ENCODE peak calls at places on chromosome X, in six cellular contexts. V is fibroblast of pulmonary artery, D is OCI-LY7, U is sigmoid colon, L is AG04450, S is astrocyte of the spinal cord. A is an unnamed sample.

GRCh38 chrX:13064599-13065143 is 20.3 kb upstream of the FAM9C start:
- DNase-seq in V (peak), D (no peak), U (peak), L (no peak), S (peak), A (no peak)

GRCh38 chrX:129577473-129577872 is 37.4 kb downstream of the OCRL start:
- DNase-seq in V (peak), D (no peak), U (no peak), L (peak), S (peak), A (no peak)

GRCh38 chrX:75957107-75957610 is 172.1 kb upstream of the MAGEE2 start:
- DNase-seq in V (no peak), D (no peak), U (no peak), L (no peak), S (no peak), A (no peak)

GRCh38 chrX:13059676-13060499 is 15.5 kb upstream of the FAM9C start:
- DNase-seq in V (no peak), D (no peak), U (no peak), L (no peak), S (no peak), A (no peak)

GRCh38 chrX:13476384-13476783 is 93.0 kb upstream of the EGFL6 start:
- DNase-seq in V (no peak), D (no peak), U (no peak), L (no peak), S (no peak), A (no peak)

GRCh38 chrX:38799995-38800394 is 1.3 kb upstream of the MID1IP1 start:
- DNase-seq in V (no peak), D (peak), U (no peak), L (no peak), S (no peak), A (no peak)

GRCh38 chrX:48806088-48806487 is 4.2 kb downstream of the HDAC6 start:
- DNase-seq in V (no peak), D (peak), U (no peak), L (no peak), S (no peak), A (no peak)

GRCh38 chrX:103637604-103638338 is 9.0 kb downstream of the TCEAL1 start:
- DNase-seq in V (no peak), D (no peak), U (no peak), L (no peak), S (peak), A (no peak)

GRCh38 chrX:18871161-18871880 is 112.6 kb downstream of the PHKA2 start:
- DNase-seq in V (peak), D (no peak), U (no peak), L (no peak), S (peak), A (no peak)

GRCh38 chrX:113222305-113222704 is 381.7 kb upstream of the AMOT start:
- DNase-seq in V (no peak), D (no peak), U (no peak), L (no peak), S (no peak), A (no peak)

GRCh38 chrX:16838202-16839066 is 31.7 kb downstream of the RBBP7 start:
- DNase-seq in V (peak), D (no peak), U (no peak), L (no peak), S (peak), A (no peak)

GRCh38 chrX:149131780-149132179 is 373.3 kb downstream of the IDS start:
- DNase-seq in V (peak), D (no peak), U (no peak), L (no peak), S (peak), A (no peak)

GRCh38 chrX:64205441-64205734 is at the start of gene AMER1:
- DNase-seq in V (no peak), D (no peak), U (no peak), L (no peak), S (no peak), A (no peak)

GRCh38 chrX:64204701-64205440 is 637 bp downstream of the AMER1 start:
- DNase-seq in V (peak), D (peak), U (peak), L (no peak), S (peak), A (no peak)

GRCh38 chrX:64204252-64204651 is 1.3 kb downstream of the AMER1 start:
- DNase-seq in V (no peak), D (no peak), U (peak), L (no peak), S (peak), A (no peak)

GRCh38 chrX:64205735-64206491 is 405 bp upstream of the AMER1 start:
- DNase-seq in V (peak), D (peak), U (peak), L (peak), S (peak), A (peak)

GRCh38 chrX:64206556-64207162 is 1.2 kb upstream of the AMER1 start:
- DNase-seq in V (peak), D (peak), U (peak), L (peak), S (no peak), A (no peak)
- TF ChIP-seq CTCF in V (no peak), D (peak), U (no peak), L (no peak), S (no peak), A (no peak)

GRCh38 chrX:41457618-41458192 is 10.6 kb downstream of the NYX start:
- DNase-seq in V (no peak), D (peak), U (peak), L (no peak), S (no peak), A (no peak)
- TF ChIP-seq CTCF in V (peak), D (peak), U (no peak), L (no peak), S (peak), A (no peak)

GRCh38 chrX:132791725-132792124 is 166.7 kb downstream of the HS6ST2 start:
- DNase-seq in V (no peak), D (no peak), U (no peak), L (no peak), S (no peak), A (no peak)

DNA sequence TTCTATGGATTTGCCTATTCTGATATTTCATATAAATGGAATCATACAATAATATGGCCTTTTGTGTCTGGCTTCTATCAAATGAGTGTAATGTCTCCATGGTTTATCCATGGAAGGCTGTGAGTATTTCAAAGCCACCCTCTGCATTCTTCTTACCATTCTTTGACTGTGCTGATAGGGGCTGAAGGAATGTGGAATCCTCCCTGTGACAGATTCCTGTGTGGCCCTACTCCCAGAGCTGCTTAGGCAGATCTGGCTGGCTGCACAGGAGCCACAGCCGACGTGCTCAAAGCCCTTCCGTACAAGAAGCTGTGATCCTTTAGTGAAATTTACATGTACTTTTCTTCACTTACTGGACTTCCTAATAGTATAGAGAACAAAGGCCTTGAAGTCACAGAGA is 163.2 kb downstream of the HS6ST2 start:
- DNase-seq in V (no peak), D (no peak), U (no peak), L (no peak), S (no peak), A (no peak)
- TF ChIP-seq CTCF in V (no peak), D (no peak), U (no peak), L (no peak), S (no peak), A (no peak)

DNA sequence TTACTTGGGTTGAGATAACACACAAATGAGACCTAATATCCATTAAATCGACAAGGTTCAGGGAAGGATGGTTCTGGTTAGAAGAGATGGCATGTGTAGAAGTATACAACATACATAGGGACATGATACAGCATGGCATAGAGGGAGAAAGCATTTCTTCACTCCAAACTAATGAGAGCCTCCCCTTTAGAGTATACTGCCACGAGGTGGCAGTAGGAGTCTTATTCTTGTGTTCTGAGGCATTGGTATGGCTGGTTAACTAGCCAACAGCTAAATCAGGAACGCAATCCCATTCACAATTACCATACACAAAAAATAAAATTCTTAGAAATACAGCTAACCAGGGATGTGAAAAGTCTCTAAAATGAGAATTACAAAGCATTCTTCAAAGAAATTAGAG is 29.1 kb upstream of the TRO start:
- DNase-seq in V (peak), D (peak), U (no peak), L (no peak), S (peak), A (no peak)
- TF ChIP-seq CTCF in V (peak), D (peak), U (no peak), L (peak), S (peak), A (peak)

GRCh38 chrX:154715825-154716224 is 35.1 kb downstream of the GAB3 start:
- DNase-seq in V (no peak), D (no peak), U (no peak), L (no peak), S (no peak), A (no peak)
- TF ChIP-seq CTCF in V (no peak), D (no peak), U (no peak), L (no peak), S (no peak), A (no peak)

DNA sequence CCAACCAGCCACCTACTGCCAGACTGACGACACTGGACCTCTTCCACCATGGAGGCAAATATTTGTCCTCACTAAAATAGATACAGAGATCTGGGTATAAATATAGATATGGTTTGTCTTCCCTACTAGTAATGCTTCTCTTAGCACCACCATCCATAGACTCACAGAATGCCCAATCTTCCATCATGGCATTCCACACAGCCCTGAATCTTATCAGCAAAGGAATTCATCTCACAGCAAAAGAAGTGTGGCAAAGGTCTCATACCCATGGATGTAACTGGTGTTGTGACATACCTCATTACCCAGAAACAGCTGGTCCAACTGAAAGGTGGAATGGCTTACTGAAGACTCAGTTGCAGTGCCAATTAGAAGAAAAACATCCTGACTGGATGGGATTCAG is 47.2 kb upstream of the HS6ST2 start:
- DNase-seq in V (no peak), D (no peak), U (no peak), L (no peak), S (no peak), A (no peak)
- TF ChIP-seq CTCF in V (no peak), D (no peak), U (no peak), L (no peak), S (no peak), A (no peak)

DNA sequence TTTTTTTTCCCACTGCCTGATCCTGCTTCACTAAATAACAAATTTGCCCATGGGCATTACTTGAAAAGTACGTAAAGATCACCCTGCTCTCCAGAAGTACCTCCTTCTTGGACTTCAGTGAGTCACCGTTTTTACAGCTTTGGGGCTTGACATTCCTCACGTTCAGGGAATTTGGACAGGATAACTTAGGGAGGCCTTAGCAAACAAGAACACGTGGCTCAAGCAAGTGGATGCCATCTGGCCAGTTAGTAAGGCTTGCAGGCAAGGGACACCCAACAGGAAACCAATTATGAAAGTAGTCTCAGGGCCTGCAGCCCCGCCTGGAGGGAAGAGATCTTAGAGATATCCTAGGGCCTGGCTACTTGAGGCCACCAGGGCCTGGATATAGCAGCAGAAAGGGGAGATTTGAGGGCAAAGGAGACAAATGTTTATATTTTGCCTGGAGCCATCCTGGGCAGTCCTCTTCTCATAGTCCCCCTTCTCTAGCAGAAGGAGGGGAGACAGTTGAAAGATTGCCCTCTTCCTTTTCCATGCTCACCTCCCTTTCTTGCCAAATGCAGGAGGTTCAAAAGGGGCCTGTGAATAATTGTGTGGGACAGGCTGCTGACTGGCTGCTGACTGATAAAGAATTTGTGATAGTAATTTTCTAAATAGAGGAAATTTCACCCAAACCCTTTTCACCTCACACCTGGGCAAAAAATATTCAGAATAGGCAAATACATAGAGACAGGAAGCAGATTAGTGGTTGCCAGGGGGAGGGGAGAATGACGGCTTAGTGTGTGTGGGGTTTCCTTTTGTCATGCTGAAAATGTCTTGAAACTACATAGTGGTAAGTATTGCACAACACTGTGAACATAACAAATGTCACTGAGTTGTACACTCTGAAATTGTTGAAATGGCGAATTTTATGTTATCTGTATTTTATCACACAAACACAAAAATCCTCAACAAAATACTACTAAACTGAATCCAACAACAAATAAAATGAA is 60.4 kb upstream of the PLAC1 start:
- DNase-seq in V (peak), D (peak), U (peak), L (peak), S (peak), A (no peak)
- TF ChIP-seq CTCF in V (no peak), D (no peak), U (no peak), L (peak), S (peak), A (no peak)

GRCh38 chrX:21375795-21376069 is 1.5 kb downstream of the CNKSR2 start:
- DNase-seq in V (no peak), D (no peak), U (no peak), L (no peak), S (no peak), A (no peak)
- TF ChIP-seq CTCF in V (no peak), D (no peak), U (no peak), L (no peak), S (no peak), A (no peak)

DNA sequence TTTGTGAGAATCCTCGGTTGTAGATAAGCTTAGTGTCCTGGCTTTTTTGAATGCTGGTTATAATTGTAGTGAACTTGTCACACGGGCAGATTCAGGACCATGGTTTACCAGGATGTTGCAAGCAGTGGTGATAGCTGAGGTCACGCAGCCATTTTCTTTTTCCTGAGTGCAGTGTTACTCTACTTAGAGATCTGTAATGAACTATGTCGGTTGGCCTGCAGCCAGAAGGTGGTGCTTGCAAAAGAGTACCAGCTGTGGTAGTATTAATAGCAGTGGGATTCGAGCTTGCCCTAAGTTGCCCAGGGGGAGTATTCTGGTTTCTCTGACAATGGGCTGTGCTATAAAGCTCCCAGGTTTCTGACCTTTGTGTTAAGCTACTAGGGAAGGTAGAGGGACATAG is 368.9 kb downstream of the SLITRK2 start:
- DNase-seq in V (no peak), D (no peak), U (no peak), L (no peak), S (no peak), A (no peak)
- TF ChIP-seq CTCF in V (no peak), D (no peak), U (no peak), L (no peak), S (no peak), A (no peak)

DNA sequence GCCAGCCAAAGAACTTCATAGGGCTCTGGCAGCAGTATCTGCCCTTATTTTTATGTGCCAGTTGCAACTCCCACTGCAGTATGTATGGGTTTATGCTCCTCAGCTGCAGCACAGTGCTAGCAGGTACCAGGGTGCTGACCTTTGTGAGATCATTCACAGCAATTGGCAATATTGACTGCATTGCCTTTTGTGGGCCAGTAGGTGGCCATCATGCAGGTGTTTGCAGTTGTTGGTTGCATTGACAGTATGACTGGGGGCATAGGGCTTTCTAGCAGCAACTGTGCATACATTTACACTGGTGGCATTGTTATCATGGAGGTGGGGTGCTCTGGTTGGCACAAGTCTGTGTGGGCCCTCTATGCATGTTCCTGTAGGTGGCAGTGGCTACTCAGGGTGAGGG is 42.5 kb downstream of the FAAH2 start:
- DNase-seq in V (no peak), D (no peak), U (no peak), L (no peak), S (no peak), A (no peak)
- TF ChIP-seq CTCF in V (no peak), D (peak), U (no peak), L (no peak), S (no peak), A (no peak)

A was measured in right atrium auricular region.